ENCODE peak calls at places on chromosomes 4 and X, in ten cellular contexts. A, B, X, T, F, Y, Z, J, H and V are unnamed samples.

GRCh38 chr4:10981611-10982010 is 297.0 kb upstream of the CLNK start:
- DNase-seq in A (no peak), B (no peak), X (no peak), T (no peak), F (no peak), Y (no peak), Z (no peak), J (no peak), H (no peak), V (no peak)

GRCh38 chr4:105666693-105667092 is 41.8 kb downstream of the INTS12 start:
- DNase-seq in A (no peak), B (peak; percentile 11), X (no peak), T (peak; percentile 27), F (peak; percentile 9), Y (no peak), Z (peak; percentile 38), J (peak; percentile 68), H (no peak), V (no peak)

GRCh38 chr4:155007660-155008176 is 200.7 kb upstream of the NPY2R start:
- DNase-seq in A (no peak), B (no peak), X (no peak), T (no peak), F (no peak), Y (no peak), Z (no peak), J (peak; percentile 13), H (no peak), V (no peak)

GRCh38 chr4:79922011-79922410 is 151.0 kb downstream of the ANTXR2 start:
- DNase-seq in A (no peak), B (no peak), X (no peak), T (no peak), F (no peak), Y (no peak), Z (no peak), J (no peak), H (no peak), V (no peak)

GRCh38 chr4:7402526-7402925 is 32.2 kb downstream of the PSAPL1 start:
- DNase-seq in A (no peak), B (no peak), X (peak; percentile 5), T (no peak), F (no peak), Y (no peak), Z (no peak), J (no peak), H (no peak), V (no peak)

GRCh38 chr4:16794816-16795445 is 103.5 kb downstream of the LDB2 start:
- DNase-seq in A (peak; percentile 50), B (no peak), X (peak; percentile 22), T (peak; percentile 59), F (peak; percentile 63), Y (peak; percentile 11), Z (peak; percentile 59), J (peak; percentile 1), H (no peak), V (peak; percentile 46)

GRCh38 chr4:169164669-169165415 is 105.9 kb downstream of the SH3RF1 start:
- DNase-seq in A (peak; percentile 31), B (no peak), X (no peak), T (no peak), F (no peak), Y (no peak), Z (peak; percentile 33), J (no peak), H (peak; percentile 21), V (no peak)

GRCh38 chr4:38138363-38138762 is 178.2 kb downstream of the PTTG2 start:
- DNase-seq in A (no peak), B (no peak), X (no peak), T (no peak), F (no peak), Y (no peak), Z (no peak), J (no peak), H (no peak), V (no peak)

GRCh38 chr4:134722306-134722705 is 520.7 kb upstream of the PABPC4L start:
- DNase-seq in A (no peak), B (no peak), X (no peak), T (no peak), F (no peak), Y (no peak), Z (no peak), J (no peak), H (no peak), V (no peak)

GRCh38 chrX:9153299-9153698 is 119.4 kb upstream of the FAM9B start:
- DNase-seq in A (no peak), B (no peak), X (no peak), T (no peak), F (no peak), Y (no peak), Z (peak; percentile 48), J (no peak), H (peak; percentile 2), V (no peak)

GRCh38 chr4:3666263-3666662 is 99.9 kb upstream of the ADRA2C start:
- DNase-seq in A (no peak), B (no peak), X (no peak), T (no peak), F (no peak), Y (no peak), Z (no peak), J (peak; percentile 92), H (no peak), V (no peak)

GRCh38 chrX:39827959-39828358 is 269.8 kb downstream of the BCOR start:
- DNase-seq in A (no peak), B (no peak), X (peak; percentile 21), T (no peak), F (no peak), Y (no peak), Z (no peak), J (no peak), H (no peak), V (no peak)

GRCh38 chr4:13933163-13933562 is 305.6 kb upstream of the BOD1L1 start:
- DNase-seq in A (peak; percentile 33), B (no peak), X (no peak), T (no peak), F (peak; percentile 5), Y (no peak), Z (peak; percentile 81), J (no peak), H (no peak), V (no peak)

GRCh38 chr4:156977435-156978160 is 6.0 kb upstream of the PDGFC start:
- DNase-seq in A (peak; percentile 65), B (no peak), X (no peak), T (no peak), F (no peak), Y (no peak), Z (peak; percentile 79), J (no peak), H (no peak), V (no peak)

GRCh38 chr4:147590249-147590920 is 26.8 kb upstream of the TMEM184C start:
- DNase-seq in A (peak; percentile 45), B (peak; percentile 2), X (peak; percentile 33), T (peak; percentile 92), F (peak; percentile 58), Y (peak; percentile 25), Z (peak; percentile 74), J (peak; percentile 38), H (no peak), V (peak; percentile 56)

GRCh38 chr4:834368-835147 is 8.6 kb upstream of the CPLX1 start:
- DNase-seq in A (no peak), B (no peak), X (no peak), T (no peak), F (peak; percentile 17), Y (no peak), Z (no peak), J (no peak), H (no peak), V (no peak)

GRCh38 chrX:134423606-134424005 is 36.4 kb upstream of the HPRT1 start:
- DNase-seq in A (peak; percentile 7), B (no peak), X (no peak), T (peak; percentile 44), F (no peak), Y (no peak), Z (peak; percentile 15), J (no peak), H (no peak), V (no peak)

GRCh38 chr4:186266699-186267467 is 894 bp downstream of the F11 start:
- DNase-seq in A (no peak), B (no peak), X (no peak), T (no peak), F (peak; percentile 56), Y (no peak), Z (peak; percentile 44), J (no peak), H (no peak), V (no peak)

GRCh38 chr4:31674313-31674947 is 954.3 kb downstream of the PCDH7 start:
- DNase-seq in A (no peak), B (no peak), X (no peak), T (no peak), F (peak; percentile 23), Y (no peak), Z (peak; percentile 30), J (no peak), H (no peak), V (no peak)

GRCh38 chr4:139606600-139607301 is 50.7 kb upstream of the SETD7 start:
- DNase-seq in A (no peak), B (no peak), X (no peak), T (no peak), F (no peak), Y (no peak), Z (peak; percentile 70), J (peak; percentile 77), H (no peak), V (no peak)

GRCh38 chr4:123659759-123660158 is 263.2 kb downstream of the SPRY1 start:
- DNase-seq in A (no peak), B (no peak), X (no peak), T (peak; percentile 48), F (peak; percentile 26), Y (no peak), Z (no peak), J (peak; percentile 8), H (no peak), V (no peak)

GRCh38 chr4:4667643-4668081 is 125.8 kb upstream of the STX18 start:
- DNase-seq in A (no peak), B (no peak), X (no peak), T (no peak), F (peak; percentile 38), Y (no peak), Z (no peak), J (no peak), H (no peak), V (no peak)

GRCh38 chrX:153526040-153526439 is 8.6 kb downstream of the ATP2B3 start:
- DNase-seq in A (no peak), B (no peak), X (no peak), T (no peak), F (no peak), Y (no peak), Z (no peak), J (no peak), H (no peak), V (no peak)

GRCh38 chr4:20217951-20218350 is 33.8 kb upstream of the SLIT2 start:
- DNase-seq in A (no peak), B (no peak), X (no peak), T (no peak), F (no peak), Y (no peak), Z (no peak), J (no peak), H (no peak), V (no peak)

GRCh38 chr4:133812236-133812635 is 389.4 kb downstream of the PABPC4L start:
- DNase-seq in A (no peak), B (no peak), X (no peak), T (no peak), F (no peak), Y (no peak), Z (no peak), J (no peak), H (no peak), V (no peak)

GRCh38 chr4:184400375-184400870 is 73.9 kb downstream of the IRF2 start:
- DNase-seq in A (peak; percentile 45), B (no peak), X (no peak), T (no peak), F (no peak), Y (no peak), Z (peak; percentile 52), J (no peak), H (no peak), V (no peak)

GRCh38 chrX:153206425-153207046 is 27.5 kb downstream of the MAGEA1 start:
- DNase-seq in A (no peak), B (no peak), X (no peak), T (no peak), F (no peak), Y (no peak), Z (no peak), J (no peak), H (no peak), V (no peak)

GRCh38 chrX:153633048-153633447 is 14.0 kb upstream of the DUSP9 start:
- DNase-seq in A (no peak), B (no peak), X (no peak), T (no peak), F (no peak), Y (no peak), Z (no peak), J (no peak), H (no peak), V (no peak)